ENCODE peak calls at places on chromosomes 12 and 14, in six cellular contexts. B, W, C, K, N and M are unnamed samples.

GRCh38 chr12:83414981-83415380 is 728.3 kb downstream of the TMTC2 start:
- DNase-seq in B (no peak), W (no peak), C (no peak), K (no peak), N (no peak), M (no peak)

GRCh38 chr12:131825146-131825892 is 2.9 kb upstream of the MMP17 start:
- DNase-seq in B (no peak), W (no peak), C (peak; percentile 37), K (no peak), N (no peak), M (no peak)

GRCh38 chr14:59281613-59282012 is 93.1 kb downstream of the DAAM1 start:
- DNase-seq in B (no peak), W (no peak), C (peak; percentile 71), K (no peak), N (no peak), M (no peak)

GRCh38 chr14:89958966-89959365 is 3.2 kb downstream of the TDP1 start:
- DNase-seq in B (no peak), W (no peak), C (no peak), K (no peak), N (no peak), M (no peak)

GRCh38 chr14:96797943-96798349 is 764 bp downstream of the VRK1 start:
- DNase-seq in B (no peak), W (no peak), C (no peak), K (no peak), N (no peak), M (no peak)

GRCh38 chr12:81176796-81177195 is 98.9 kb downstream of the ACSS3 start:
- DNase-seq in B (no peak), W (no peak), C (no peak), K (no peak), N (no peak), M (no peak)

GRCh38 chr14:36129181-36129580 is 47.3 kb downstream of the PTCSC3 start:
- DNase-seq in B (no peak), W (no peak), C (no peak), K (no peak), N (no peak), M (no peak)

GRCh38 chr14:71554323-71554722 is 377.9 kb upstream of the RGS6 start:
- DNase-seq in B (no peak), W (no peak), C (no peak), K (no peak), N (no peak), M (no peak)

GRCh38 chr12:57175428-57176138 is 28.2 kb upstream of the LRP1-AS start:
- DNase-seq in B (peak; percentile 86), W (peak; percentile 87), C (peak; percentile 60), K (no peak), N (peak; percentile 88), M (peak; percentile 86)

GRCh38 chr12:115227137-115227615 is 543.2 kb upstream of the TBX3 start:
- DNase-seq in B (peak; percentile 75), W (no peak), C (peak; percentile 91), K (no peak), N (no peak), M (peak; percentile 19)

GRCh38 chr12:20631711-20632110 is 63.4 kb upstream of the SLCO1C1 start:
- DNase-seq in B (no peak), W (peak; percentile 14), C (no peak), K (no peak), N (no peak), M (no peak)

GRCh38 chr12:21774358-21775129 is at the start of gene KCNJ8:
- DNase-seq in B (peak; percentile 76), W (peak; percentile 66), C (peak; percentile 55), K (no peak), N (peak; percentile 48), M (peak; percentile 90)

GRCh38 chr14:101222362-101223090 is 319.0 kb upstream of the RTL1 start:
- DNase-seq in B (no peak), W (no peak), C (no peak), K (no peak), N (no peak), M (no peak)

GRCh38 chr14:55117816-55118441 is 11.1 kb upstream of the LGALS3 start:
- DNase-seq in B (no peak), W (no peak), C (no peak), K (no peak), N (no peak), M (no peak)

GRCh38 chr12:121792607-121793500 is 634 bp downstream of the RHOF start:
- DNase-seq in B (no peak), W (no peak), C (no peak), K (no peak), N (no peak), M (peak; percentile 68)